ENCODE peak calls at places on chromosomes 6 and 20, in five cellular contexts. F, O, I, P and M are unnamed samples.

GRCh38 chr20:53608456-53609413 is 15.1 kb upstream of the ZNF217 start:
- DNase-seq in I (no peak), F (no peak), O (peak), P (no peak), M (no peak)

GRCh38 chr6:118705799-118706481 is 54.5 kb upstream of the CEP85L start:
- DNase-seq in I (no peak), P (peak), F (peak), O (no peak), M (no peak)

GRCh38 chr6:138086573-138087196 is 20.5 kb downstream of the PERP start:
- DNase-seq in F (no peak), O (no peak), P (no peak), I (no peak), M (peak)

GRCh38 chr20:50165687-50166554 is 12.4 kb upstream of the PEDS1 start:
- DNase-seq in I (peak), O (peak), F (peak), P (peak), M (peak)

GRCh38 chr6:111819458-111819857 is 53.8 kb downstream of the FYN start:
- DNase-seq in O (no peak), P (no peak), I (no peak), F (no peak), M (no peak)

GRCh38 chr6:41524634-41525011 is 21.6 kb upstream of the FOXP4 start:
- DNase-seq in F (no peak), P (no peak), O (no peak), I (no peak), M (no peak)

GRCh38 chr6:27250277-27250954 is 2.9 kb downstream of the PRSS16 start:
- DNase-seq in F (no peak), O (no peak), P (no peak), I (no peak), M (peak)

GRCh38 chr6:167673951-167674350 is 152.8 kb upstream of the AFDN start:
- DNase-seq in I (no peak), P (no peak), O (no peak), F (no peak), M (no peak)

GRCh38 chr20:24825591-24825990 is 123.5 kb upstream of the CST7 start:
- DNase-seq in F (no peak), P (no peak), I (no peak), O (no peak), M (no peak)

GRCh38 chr6:84220809-84221409 is 6.5 kb downstream of the CEP162 start:
- DNase-seq in F (peak), P (no peak), O (no peak), I (peak), M (no peak)

GRCh38 chr20:63973636-63974401 is 4.1 kb upstream of the ZNF512B start:
- DNase-seq in P (peak), I (peak), F (peak), O (peak), M (peak)

GRCh38 chr6:2111162-2111677 is 134.2 kb downstream of the GMDS start:
- DNase-seq in O (no peak), F (no peak), I (peak), P (no peak), M (no peak)

GRCh38 chr6:29705389-29706231 is 17.6 kb upstream of the HLA-F start:
- DNase-seq in P (peak), I (peak), O (no peak), F (peak), M (no peak)